ENCODE peak calls at places on chromosome 20, in five cellular contexts. V, Z, M, S and C are unnamed samples.

GRCh38 chr20:51801220-51801991 is 915 bp downstream of the SALL4 start:
- DNase-seq in Z (no peak), M (no peak), V (no peak), S (peak), C (no peak)

GRCh38 chr20:51860015-51860882 is 57.9 kb upstream of the SALL4 start:
- DNase-seq in M (no peak), S (no peak), Z (no peak), V (no peak), C (peak)

GRCh38 chr20:36885355-36885754 is 9.4 kb downstream of the TLDC2 start:
- DNase-seq in Z (no peak), S (no peak), V (no peak), M (no peak), C (no peak)

GRCh38 chr20:2752631-2753455 is 47.6 kb downstream of the CPXM1 start:
- DNase-seq in V (peak), S (peak), Z (peak), M (no peak), C (peak)

GRCh38 chr20:37315293-37316110 is 26.0 kb downstream of the MANBAL start:
- DNase-seq in M (no peak), V (no peak), Z (no peak), S (no peak), C (no peak)

GRCh38 chr20:58514321-58515239 is 619 bp downstream of the APCDD1L start:
- DNase-seq in S (peak), M (no peak), V (no peak), Z (no peak), C (no peak)

GRCh38 chr20:37323985-37324384 is 22.0 kb upstream of the SRC start:
- DNase-seq in S (no peak), Z (no peak), V (no peak), M (no peak), C (no peak)

GRCh38 chr20:34615477-34615876 is 57.0 kb downstream of the MAP1LC3A start:
- DNase-seq in S (peak), V (peak), M (no peak), Z (no peak), C (no peak)

GRCh38 chr20:38536310-38536709 is 44.7 kb upstream of the ADIG start:
- DNase-seq in M (no peak), S (no peak), V (no peak), Z (no peak), C (no peak)

GRCh38 chr20:13904766-13905165 is 85.6 kb downstream of the SEL1L2 start:
- DNase-seq in V (no peak), S (no peak), Z (no peak), M (no peak), C (no peak)

GRCh38 chr20:52529856-52530255 is 338.3 kb upstream of the ZFP64 start:
- DNase-seq in M (no peak), S (no peak), Z (no peak), V (no peak), C (no peak)

GRCh38 chr20:5757949-5758348 is 7.7 kb downstream of the SHLD1 start:
- DNase-seq in M (no peak), Z (no peak), S (no peak), V (no peak), C (no peak)

GRCh38 chr20:47785321-47785899 is at the start of gene SULF2:
- DNase-seq in V (no peak), S (peak), Z (no peak), M (no peak), C (peak)

GRCh38 chr20:7695622-7696021 is 244.6 kb downstream of the HAO1 start:
- DNase-seq in M (no peak), S (no peak), V (no peak), Z (no peak), C (no peak)

GRCh38 chr20:61819921-61820825 is 245.5 kb downstream of the TAF4 start:
- DNase-seq in S (no peak), M (no peak), Z (no peak), V (no peak), C (no peak)

GRCh38 chr20:3804781-3805180 is 8.7 kb downstream of the CDC25B start:
- DNase-seq in S (no peak), Z (no peak), M (no peak), V (no peak), C (no peak)

GRCh38 chr20:3805594-3806264 is 9.6 kb downstream of the CDC25B start:
- DNase-seq in Z (no peak), M (no peak), V (no peak), S (no peak), C (no peak)

GRCh38 chr20:3803854-3804253 is 7.7 kb downstream of the CDC25B start:
- DNase-seq in M (no peak), S (no peak), Z (no peak), V (no peak), C (no peak)

GRCh38 chr20:3803289-3803688 is 7.2 kb downstream of the CDC25B start:
- DNase-seq in S (no peak), Z (no peak), V (no peak), M (no peak), C (no peak)

DNA sequence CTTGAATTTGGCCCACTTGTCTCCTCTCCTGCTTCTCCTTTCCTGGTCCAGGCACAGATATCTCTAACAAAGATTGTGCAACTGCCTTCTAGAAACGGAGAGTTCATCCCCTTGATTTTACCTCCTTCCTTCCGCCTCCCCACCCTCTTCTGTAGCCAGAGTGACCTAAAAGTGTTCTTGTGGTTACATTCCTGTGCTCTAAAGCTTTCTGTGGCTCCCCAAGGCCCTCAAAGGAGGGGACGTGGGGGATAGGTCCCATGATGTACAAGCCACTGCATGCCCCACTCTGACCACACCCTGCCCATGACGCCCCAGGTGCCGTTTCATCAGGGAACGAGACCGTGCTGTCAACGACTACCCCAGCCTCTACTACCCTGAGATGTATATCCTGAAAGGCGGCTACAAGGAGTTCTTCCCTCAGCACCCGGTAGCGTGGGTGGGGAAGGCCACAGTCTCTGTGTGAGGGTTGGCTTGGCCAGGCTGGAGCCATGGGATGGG is 8.2 kb downstream of the CDC25B start:
- DNase-seq in V (no peak), Z (no peak), M (no peak), S (no peak), C (no peak)
- TF ChIP-seq SUZ12 in V (no peak), Z (no peak), M (no peak), S (no peak), C (no peak)

DNA sequence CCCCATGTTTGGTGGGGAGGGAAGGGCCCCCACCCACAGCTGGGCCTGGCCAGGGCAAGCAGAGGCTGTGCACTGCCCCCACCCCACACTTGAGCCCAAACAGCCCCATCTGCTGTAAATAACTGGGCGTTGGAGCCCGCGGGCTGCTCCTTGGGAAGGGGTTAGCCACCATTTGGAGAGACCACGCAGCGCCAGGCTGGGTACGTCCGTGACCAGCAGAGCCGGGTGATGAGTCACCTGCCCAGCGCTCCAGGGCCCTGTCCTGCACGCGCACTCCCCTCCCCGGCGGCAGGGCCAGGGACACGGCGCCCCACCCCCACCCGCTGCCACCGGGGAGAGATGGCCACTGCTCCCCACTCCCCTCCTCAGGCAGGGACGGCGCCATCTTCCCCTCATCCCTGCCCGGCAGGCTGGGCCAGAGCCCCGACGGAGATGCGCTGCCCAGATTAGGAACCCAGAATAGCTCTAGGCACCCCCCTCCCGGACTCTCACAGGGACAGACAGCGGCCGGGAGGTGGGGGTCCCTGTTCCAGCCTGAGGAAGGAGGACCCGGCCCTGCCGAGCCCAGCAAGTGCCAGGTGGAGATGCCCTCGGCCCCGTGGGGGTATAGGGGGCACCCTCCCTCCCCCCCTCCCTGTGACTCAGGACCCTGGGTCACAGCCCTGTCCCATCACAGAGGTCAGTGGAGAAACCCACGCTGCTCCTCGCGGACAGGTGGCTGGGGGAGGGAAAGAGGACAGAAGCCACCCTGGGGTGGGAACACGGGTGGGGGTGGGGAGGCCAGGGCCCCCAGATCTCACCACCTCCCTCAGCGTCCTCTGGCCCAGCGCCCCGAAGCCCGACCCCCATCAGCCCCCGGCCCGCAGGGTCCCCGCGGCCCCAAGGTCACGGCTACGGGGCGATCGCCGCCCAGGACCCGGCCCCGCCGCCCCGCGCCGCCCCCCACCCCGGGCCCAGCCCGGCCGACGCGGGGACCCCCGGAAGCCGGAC is 642 bp downstream of the EEF1A2 start:
- DNase-seq in Z (no peak), V (no peak), S (peak), M (no peak), C (no peak)
- TF ChIP-seq SUZ12 in Z (no peak), V (no peak), S (peak), M (no peak), C (no peak)

GRCh38 chr20:49724637-49725606 is 11.2 kb upstream of the B4GALT5 start:
- DNase-seq in V (peak), Z (no peak), M (no peak), S (no peak), C (no peak)
- TF ChIP-seq SUZ12 in V (no peak), Z (no peak), M (no peak), S (no peak), C (no peak)

GRCh38 chr20:56433880-56434255 is 21.8 kb downstream of the CASS4 start:
- DNase-seq in V (no peak), M (no peak), S (no peak), Z (no peak), C (no peak)

GRCh38 chr20:56431451-56431850 is 19.4 kb downstream of the CASS4 start:
- DNase-seq in M (no peak), V (no peak), S (no peak), Z (no peak), C (no peak)

GRCh38 chr20:56430957-56431356 is 18.9 kb downstream of the CASS4 start:
- DNase-seq in V (no peak), M (no peak), Z (no peak), S (no peak), C (no peak)

GRCh38 chr20:56430471-56430870 is 18.4 kb downstream of the CASS4 start:
- DNase-seq in V (no peak), S (no peak), Z (no peak), M (no peak), C (no peak)

GRCh38 chr20:56433221-56433879 is 21.3 kb downstream of the CASS4 start:
- DNase-seq in S (no peak), Z (no peak), M (no peak), V (no peak), C (no peak)
- TF ChIP-seq SUZ12 in S (no peak), Z (no peak), M (no peak), V (no peak), C (no peak)

DNA sequence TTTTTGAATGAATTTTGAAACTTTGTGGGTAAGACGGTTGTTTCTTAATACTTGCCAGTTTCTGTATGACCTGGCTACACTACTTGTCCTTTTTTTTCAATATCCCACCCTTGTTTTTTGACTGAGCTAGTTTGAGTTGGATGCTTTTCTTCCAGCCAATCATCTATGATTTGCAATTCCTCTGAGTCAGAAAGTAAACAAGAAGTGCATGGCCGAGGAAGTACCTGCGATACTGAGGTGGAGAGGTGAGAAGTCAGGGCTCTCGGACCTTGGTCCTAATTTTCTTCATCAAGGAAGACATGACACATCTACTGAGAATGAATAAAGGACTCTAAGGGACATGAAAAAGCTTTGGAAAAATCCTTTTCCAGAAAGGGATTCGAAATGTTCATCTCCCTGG is 185.7 kb downstream of the LINC00237 start:
- DNase-seq in S (no peak), V (no peak), M (no peak), Z (no peak), C (no peak)
- TF ChIP-seq SUZ12 in S (no peak), V (no peak), M (no peak), Z (no peak), C (no peak)

DNA sequence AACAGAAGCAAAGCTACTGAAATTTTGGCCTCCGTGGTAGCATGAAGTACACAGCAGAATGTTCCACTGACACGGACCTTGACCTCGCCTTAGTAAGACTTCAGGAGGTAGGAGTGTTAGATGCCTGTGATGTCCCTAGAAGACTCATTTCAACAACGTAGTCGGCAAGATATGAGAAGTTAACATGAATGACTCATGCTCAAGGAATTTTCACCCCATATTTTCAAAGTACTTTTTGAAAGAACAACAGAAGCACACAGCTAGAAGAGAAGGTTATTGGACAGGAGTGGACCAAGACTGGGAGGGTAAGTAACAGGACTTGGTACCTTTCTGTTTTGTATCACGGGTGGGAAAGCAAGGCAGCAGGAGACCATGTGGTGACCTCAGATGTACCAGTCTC is 78.0 kb downstream of the DZANK1 start:
- DNase-seq in Z (no peak), S (no peak), M (no peak), V (peak), C (no peak)
- TF ChIP-seq SUZ12 in Z (no peak), S (no peak), M (no peak), V (no peak), C (no peak)

DNA sequence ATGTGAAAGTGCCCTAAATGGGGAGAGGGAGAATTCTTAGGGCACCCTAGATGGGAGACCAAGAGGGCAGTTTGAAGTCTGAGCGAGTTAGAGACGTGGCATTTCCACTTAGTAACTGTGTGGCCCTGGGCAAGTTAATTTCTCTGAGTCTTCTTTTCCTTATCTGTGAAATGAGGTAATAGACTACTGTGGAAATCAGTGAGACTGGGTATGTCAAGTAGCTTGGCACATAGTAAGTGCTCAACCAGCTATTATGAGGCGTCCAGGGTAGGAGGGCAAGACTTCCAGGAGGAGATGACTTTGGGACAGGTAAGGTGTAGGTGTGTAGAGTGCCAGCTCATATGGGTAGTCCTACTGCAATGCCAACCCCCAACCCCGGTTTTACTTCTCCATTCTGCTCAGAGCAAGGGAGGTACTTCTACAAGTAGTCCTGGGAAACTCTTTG is 770 bp downstream of the KIF3B start:
- DNase-seq in V (no peak), M (peak), S (no peak), Z (no peak), C (no peak)
- TF ChIP-seq SUZ12 in V (no peak), M (no peak), S (no peak), Z (no peak), C (no peak)